ENCODE peak calls at places on chromosomes 13 and 19, in four cellular contexts. V is PC-3; N is stimulated activated CD8-positive, alpha-beta memory T cell treated with anti-CD3 and anti-CD28 coated beads, Interleukin-7, amount 100 ng/mL, for 24 hours; B is mucosa of gallbladder. L is an unnamed sample.

GRCh38 chr13:60152114-60152513 is 11.6 kb downstream of the DIAPH3 start:
- DNase-seq in V (peak), N (no peak), B (no peak), L (peak)

GRCh38 chr13:79711631-79712030 is 230.7 kb downstream of the NDFIP2 start:
- DNase-seq in N (no peak), V (no peak), B (no peak), L (no peak)

GRCh38 chr13:23637813-23638212 is 67.6 kb downstream of the TNFRSF19 start:
- DNase-seq in B (no peak), N (no peak), V (no peak), L (no peak)

GRCh38 chr19:40254714-40255418 is 28.4 kb upstream of the CCNP start:
- DNase-seq in B (no peak), N (no peak), V (no peak), L (no peak)

GRCh38 chr19:45917421-45918091 is 3.0 kb upstream of the NANOS2 start:
- DNase-seq in V (no peak), N (no peak), B (no peak), L (no peak)

GRCh38 chr19:18456974-18457373 is 19.0 kb upstream of the ISYNA1 start:
- DNase-seq in N (no peak), B (no peak), V (no peak), L (no peak)

GRCh38 chr19:31503211-31503610 is 154.0 kb upstream of the TSHZ3 start:
- DNase-seq in N (no peak), B (no peak), V (no peak), L (no peak)

GRCh38 chr19:28905996-28906395 is 307.0 kb downstream of the UQCRFS1 start:
- DNase-seq in N (no peak), V (no peak), B (no peak), L (no peak)

GRCh38 chr19:50449236-50449899 is 16.7 kb downstream of the MYBPC2 start:
- DNase-seq in B (no peak), V (peak), N (no peak), L (no peak)

GRCh38 chr13:113548171-113548641 is 36.3 kb upstream of the TFDP1 start:
- DNase-seq in V (no peak), B (no peak), N (no peak), L (no peak)

GRCh38 chr19:44113784-44114390 is 688 bp downstream of the ZNF225 start:
- DNase-seq in B (no peak), V (no peak), N (no peak), L (peak)

GRCh38 chr13:20993661-20994440 is 67.5 kb downstream of the LATS2 start:
- DNase-seq in N (no peak), V (no peak), B (no peak), L (peak)

GRCh38 chr19:49157445-49158224 is at the start of gene TRPM4:
- DNase-seq in N (peak), B (peak), V (peak), L (peak)

GRCh38 chr19:14006766-14007562 is 844 bp upstream of the RFX1 start:
- DNase-seq in N (no peak), B (no peak), V (no peak), L (no peak)

GRCh38 chr13:107992542-107992941 is 222.8 kb downstream of the LIG4 start:
- DNase-seq in B (no peak), V (peak), N (no peak), L (peak)

GRCh38 chr13:108609353-108609752 is 20.1 kb upstream of the MYO16 start:
- DNase-seq in B (no peak), V (peak), N (no peak), L (peak)

GRCh38 chr19:8336072-8336569 is 6.9 kb downstream of the KANK3 start:
- DNase-seq in B (no peak), N (no peak), V (no peak), L (no peak)

GRCh38 chr19:11418518-11419506 is at the start of gene RGL3:
- DNase-seq in V (peak), N (no peak), B (no peak), L (no peak)

GRCh38 chr13:71877280-71877653 is 10.3 kb upstream of the DACH1 start:
- DNase-seq in V (no peak), N (no peak), B (no peak), L (no peak)

GRCh38 chr13:57748096-57748495 is 116.6 kb downstream of the PCDH17 start:
- DNase-seq in N (no peak), V (peak), B (no peak), L (peak)

GRCh38 chr13:47598340-47598911 is 402.6 kb downstream of the SUCLA2 start:
- DNase-seq in V (peak), N (no peak), B (no peak), L (peak)

GRCh38 chr19:38830039-38830733 is 1.4 kb downstream of the ECH1 start:
- DNase-seq in N (no peak), B (no peak), V (peak), L (no peak)

GRCh38 chr19:9860407-9860806 is 25.3 kb downstream of the PIN1 start:
- DNase-seq in V (no peak), B (no peak), N (no peak), L (no peak)

GRCh38 chr19:917323-918151 is at the start of gene KISS1R:
- DNase-seq in B (no peak), V (peak), N (no peak), L (no peak)

GRCh38 chr13:81058211-81058915 is 717.4 kb upstream of the SPRY2 start:
- DNase-seq in N (no peak), V (peak), B (no peak), L (peak)

GRCh38 chr13:82847595-82847994 is 1034.7 kb downstream of the SLITRK1 start:
- DNase-seq in N (no peak), V (peak), B (no peak), L (no peak)

GRCh38 chr19:33130433-33130832 is 1.5 kb upstream of the WDR88 start:
- DNase-seq in N (no peak), V (no peak), B (no peak), L (no peak)

GRCh38 chr13:66492479-66492878 is 737.7 kb downstream of the PCDH9 start:
- DNase-seq in V (peak), N (no peak), B (no peak), L (peak)

GRCh38 chr13:98965325-98965724 is 12.5 kb downstream of the DOCK9 start:
- DNase-seq in B (no peak), N (no peak), V (no peak), L (no peak)

GRCh38 chr19:3027981-3028304 is 1.1 kb downstream of the TLE2 start:
- DNase-seq in N (no peak), B (no peak), V (no peak), L (no peak)

GRCh38 chr13:87678353-87678752 is 7.2 kb downstream of the SLITRK5 start:
- DNase-seq in B (no peak), V (no peak), N (no peak), L (no peak)

GRCh38 chr13:24270639-24271131 is 38.7 kb upstream of the C1QTNF9 start:
- DNase-seq in N (no peak), B (peak), V (no peak), L (peak)

GRCh38 chr19:46732966-46733692 is 12.7 kb upstream of the FKRP start:
- DNase-seq in V (peak), B (no peak), N (no peak), L (no peak)